ENCODE peak calls at places on chromosomes 7 and 10, in six cellular contexts. T, G, U, A, X and H are unnamed samples.

GRCh38 chr10:2933041-2933440 is 134.3 kb upstream of the PFKP start:
- DNase-seq in T (no peak), G (no peak), U (no peak), A (no peak), X (no peak), H (no peak)

GRCh38 chr7:69476416-69476815 is 121.9 kb upstream of the AUTS2 start:
- DNase-seq in T (no peak), G (no peak), U (no peak), A (peak), X (no peak), H (no peak)

GRCh38 chr7:52719677-52720076 is 315.8 kb upstream of the POM121L12 start:
- DNase-seq in T (no peak), G (no peak), U (no peak), A (no peak), X (no peak), H (no peak)

GRCh38 chr10:114714281-114714741 is 56.2 kb upstream of the ABLIM1 start:
- DNase-seq in T (no peak), G (no peak), U (no peak), A (no peak), X (no peak), H (no peak)

GRCh38 chr10:128047991-128048826 is 78.0 kb downstream of the MKI67 start:
- DNase-seq in T (no peak), G (peak), U (peak), A (no peak), X (no peak), H (peak)

GRCh38 chr10:68171539-68172080 is 60.3 kb downstream of the ATOH7 start:
- DNase-seq in T (no peak), G (no peak), U (no peak), A (no peak), X (no peak), H (no peak)

GRCh38 chr10:43136995-43137700 is 1.1 kb upstream of the CSGALNACT2 start:
- DNase-seq in T (peak), G (peak), U (no peak), A (no peak), X (no peak), H (no peak)

GRCh38 chr10:13348216-13349017 is at the start of gene SEPHS1:
- DNase-seq in T (peak), G (peak), U (peak), A (peak), X (peak), H (peak)

GRCh38 chr7:46603780-46604725 is 683.0 kb upstream of the IGFBP3 start:
- DNase-seq in T (peak), G (peak), U (peak), A (peak), X (no peak), H (peak)

GRCh38 chr10:71810048-71810750 is 36.9 kb upstream of the VSIR start:
- DNase-seq in T (no peak), G (peak), U (peak), A (no peak), X (no peak), H (no peak)

GRCh38 chr10:84593546-84593945 is 265.2 kb downstream of the CCSER2 start:
- DNase-seq in T (no peak), G (peak), U (no peak), A (no peak), X (no peak), H (no peak)

GRCh38 chr7:57362868-57363267 is 87.1 kb upstream of the ZNF716 start:
- DNase-seq in T (no peak), G (no peak), U (no peak), A (no peak), X (no peak), H (no peak)

GRCh38 chr10:102919992-102920736 is 2.1 kb downstream of the CNNM2 start:
- DNase-seq in T (no peak), G (no peak), U (no peak), A (no peak), X (no peak), H (no peak)

GRCh38 chr7:41886906-41887311 is 184.0 kb upstream of the INHBA start:
- DNase-seq in T (peak), G (no peak), U (no peak), A (peak), X (no peak), H (no peak)

GRCh38 chr10:86178401-86179142 is 188.0 kb downstream of the GRID1 start:
- DNase-seq in T (no peak), G (peak), U (peak), A (no peak), X (peak), H (no peak)

GRCh38 chr7:140059288-140060242 is 3.2 kb downstream of the PARP12 start:
- DNase-seq in T (peak), G (no peak), U (peak), A (no peak), X (peak), H (peak)

GRCh38 chr10:95861401-95861800 is 46.4 kb upstream of the CC2D2B start:
- DNase-seq in T (no peak), G (no peak), U (no peak), A (no peak), X (no peak), H (no peak)

GRCh38 chr10:80046629-80047441 is 31.6 kb upstream of the TMEM254 start:
- DNase-seq in T (peak), G (peak), U (peak), A (peak), X (peak), H (peak)

GRCh38 chr10:70232155-70232858 is 922 bp downstream of the PPA1 start:
- DNase-seq in T (peak), G (peak), U (peak), A (peak), X (no peak), H (peak)

GRCh38 chr10:72331575-72332422 is 22.9 kb downstream of the DNAJB12 start:
- DNase-seq in T (peak), G (peak), U (peak), A (no peak), X (peak), H (peak)

GRCh38 chr10:78832281-78832680 is 236.5 kb upstream of the ZMIZ1 start:
- DNase-seq in T (no peak), G (no peak), U (no peak), A (no peak), X (no peak), H (no peak)

GRCh38 chr7:100126239-100126930 is 382 bp upstream of the MBLAC1 start:
- DNase-seq in T (no peak), G (no peak), U (no peak), A (no peak), X (no peak), H (no peak)

GRCh38 chr7:43758861-43759683 is 592 bp downstream of the BLVRA start:
- DNase-seq in T (peak), G (peak), U (peak), A (peak), X (no peak), H (peak)

GRCh38 chr7:82678716-82679115 is 235.1 kb upstream of the CACNA2D1 start:
- DNase-seq in T (no peak), G (no peak), U (peak), A (no peak), X (no peak), H (no peak)

GRCh38 chr10:76034236-76035009 is 603.0 kb downstream of the LRMDA start:
- DNase-seq in T (no peak), G (no peak), U (no peak), A (no peak), X (no peak), H (no peak)

GRCh38 chr10:77577666-77578229 is 59.9 kb downstream of the KCNMA1 start:
- DNase-seq in T (no peak), G (no peak), U (no peak), A (no peak), X (no peak), H (no peak)

GRCh38 chr10:47358457-47358856 is 10.3 kb downstream of the RBP3 start:
- DNase-seq in T (no peak), G (peak), U (no peak), A (no peak), X (no peak), H (no peak)

GRCh38 chr7:7642081-7642480 is 1.5 kb downstream of the UMAD1 start:
- DNase-seq in T (no peak), G (no peak), U (no peak), A (no peak), X (no peak), H (peak)

GRCh38 chr10:11759347-11759746 is 17.2 kb downstream of the ECHDC3 start:
- DNase-seq in T (no peak), G (no peak), U (no peak), A (no peak), X (no peak), H (no peak)

GRCh38 chr10:30553625-30554442 is 75.7 kb downstream of the LYZL2 start:
- DNase-seq in T (peak), G (peak), U (peak), A (peak), X (no peak), H (peak)

GRCh38 chr7:107658467-107658866 is 2.2 kb upstream of the SLC26A4 start:
- DNase-seq in T (no peak), G (no peak), U (no peak), A (no peak), X (no peak), H (no peak)

GRCh38 chr10:124213881-124214523 is 120.6 kb upstream of the CHST15 start:
- DNase-seq in T (no peak), G (no peak), U (no peak), A (no peak), X (no peak), H (no peak)

DNA sequence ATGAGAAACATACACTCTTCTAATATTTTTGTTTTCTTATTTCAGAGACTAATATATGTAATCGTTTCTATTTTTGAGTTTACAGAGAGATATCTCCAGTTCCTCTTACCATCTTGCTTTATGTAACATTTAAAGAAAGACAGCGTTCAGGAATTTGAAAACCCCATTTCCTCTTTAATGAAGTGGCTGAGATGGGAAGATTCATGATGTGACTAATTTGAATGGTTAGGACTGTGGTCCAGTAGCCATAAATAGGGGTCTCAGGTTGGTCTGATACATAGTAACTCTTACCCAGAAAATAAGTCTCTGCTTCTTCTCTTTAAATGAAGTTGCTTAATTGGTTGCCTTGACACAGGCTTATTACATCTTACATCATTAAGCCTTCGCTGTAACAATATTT is 6.9 kb downstream of the KMT2E start:
- DNase-seq in T (no peak), G (no peak), U (peak), A (no peak), X (no peak), H (no peak)
- H3K4me3 ChIP-seq in T (no peak), G (no peak), U (no peak), A (no peak), X (no peak), H (no peak)

GRCh38 chr7:50827281-50827680 is 44.6 kb upstream of the GRB10 start:
- DNase-seq in T (no peak), G (no peak), U (no peak), A (no peak), X (no peak), H (no peak)

GRCh38 chr7:50824882-50825281 is 42.2 kb upstream of the GRB10 start:
- DNase-seq in T (no peak), G (no peak), U (no peak), A (no peak), X (no peak), H (no peak)

GRCh38 chr7:50828801-50829200 is 46.1 kb upstream of the GRB10 start:
- DNase-seq in T (no peak), G (no peak), U (no peak), A (no peak), X (no peak), H (no peak)

GRCh38 chr7:50822716-50823115 is 40.0 kb upstream of the GRB10 start:
- DNase-seq in T (no peak), G (no peak), U (no peak), A (no peak), X (no peak), H (no peak)

DNA sequence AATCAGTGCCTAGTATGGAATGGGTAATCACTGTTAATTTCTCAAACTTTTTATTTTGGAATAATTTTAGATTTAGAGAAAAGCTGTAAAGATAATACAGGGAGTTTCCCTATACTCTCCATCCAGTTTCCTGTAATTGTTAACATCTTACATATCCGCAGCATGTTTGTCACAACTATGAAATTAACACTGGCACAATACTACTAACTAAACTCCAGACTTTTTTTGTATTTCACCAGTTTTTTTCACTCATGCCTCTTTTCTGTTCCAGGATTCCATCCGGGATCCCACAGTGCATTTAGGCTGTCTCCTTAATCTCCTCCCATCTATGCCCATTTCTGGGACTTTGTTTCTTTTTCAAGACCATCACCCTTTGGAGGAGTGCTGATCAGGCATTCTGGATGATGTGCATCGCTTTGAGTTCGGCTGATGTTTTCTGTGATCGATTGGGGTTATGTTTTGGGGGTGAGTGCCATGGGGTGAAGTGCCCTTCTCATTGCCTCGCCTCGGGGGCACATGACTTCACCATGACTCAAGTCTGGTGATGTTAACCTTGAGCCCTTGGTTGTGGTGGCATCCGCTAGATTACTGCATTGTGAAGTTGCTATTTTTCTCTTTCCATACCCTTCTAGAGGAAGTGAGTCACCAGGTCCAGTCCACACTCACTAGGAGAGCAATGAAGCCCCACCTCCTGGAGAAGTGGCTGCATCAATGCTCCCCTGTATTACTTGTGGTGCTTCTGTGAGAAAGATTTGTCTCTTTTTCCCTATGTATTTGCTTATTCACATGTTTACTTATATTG is 43.9 kb upstream of the GRB10 start:
- DNase-seq in T (no peak), G (no peak), U (peak), A (no peak), X (peak), H (no peak)
- TF ChIP-seq POLR2A in T (no peak), G (no peak), U (no peak), A (no peak), X (no peak), H (no peak)

DNA sequence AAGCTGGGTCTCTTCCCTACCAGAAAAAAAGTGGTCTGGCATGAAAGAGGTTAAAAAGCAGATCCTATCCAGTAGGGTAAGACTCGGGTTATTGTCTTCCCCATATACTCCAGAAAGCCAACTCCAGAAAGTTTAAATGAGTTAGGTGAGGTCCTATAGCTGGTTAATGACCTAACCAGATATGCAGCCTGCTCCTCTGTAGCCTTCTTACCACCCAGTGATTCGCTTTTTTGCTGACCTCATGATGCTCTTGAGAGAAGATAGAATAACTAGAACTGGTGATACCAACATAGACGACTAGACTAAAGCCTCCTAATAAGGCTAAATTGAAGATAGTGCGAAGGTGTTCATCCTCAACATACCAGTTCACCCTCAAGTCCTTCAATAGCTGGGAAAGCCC is 675 bp upstream of the GIMAP1 start:
- DNase-seq in T (no peak), G (no peak), U (no peak), A (no peak), X (no peak), H (no peak)
- H3K4me3 ChIP-seq in T (no peak), G (peak), U (no peak), A (peak), X (no peak), H (no peak)

DNA sequence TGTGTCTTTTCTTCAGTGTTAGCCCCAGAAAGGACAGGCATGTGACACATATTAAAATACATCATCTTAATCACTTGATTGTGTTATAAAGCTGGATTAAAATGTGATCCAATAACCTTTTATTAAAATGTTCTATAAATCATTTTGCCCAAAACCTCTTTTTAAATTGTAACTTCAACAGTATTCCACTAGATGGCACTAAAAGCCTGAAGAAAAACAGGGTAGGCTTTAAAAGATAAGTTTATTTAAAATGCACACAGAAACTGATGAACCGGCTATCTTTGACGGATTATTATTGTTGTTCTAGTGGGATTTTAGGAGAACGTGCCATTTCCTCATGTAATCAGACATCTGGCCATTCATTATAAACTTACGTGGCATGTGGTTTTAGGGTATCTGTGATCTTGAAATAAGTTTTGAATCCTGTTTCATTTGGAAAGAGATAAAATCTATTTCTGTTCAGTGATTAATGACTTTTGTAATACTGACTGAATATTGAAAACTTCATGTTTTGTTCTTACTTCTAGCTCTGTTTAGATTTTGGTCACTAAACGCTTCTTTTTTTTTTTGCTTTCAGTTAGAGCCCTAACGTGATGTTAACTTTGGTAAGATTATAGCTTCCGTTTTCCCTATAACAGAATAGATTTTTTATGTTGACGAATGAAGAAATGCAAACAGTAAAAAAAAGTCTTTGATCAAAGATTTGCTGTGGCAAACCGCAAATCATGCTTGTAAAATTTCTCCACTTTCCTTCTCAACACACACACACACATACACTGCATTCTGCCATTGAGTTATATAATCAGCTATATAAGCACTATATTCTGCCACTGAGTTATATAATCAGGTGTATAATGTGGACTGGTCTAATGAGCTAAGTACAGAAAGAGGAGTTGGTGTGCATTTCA is 13.6 kb downstream of the VPS50 start:
- DNase-seq in T (no peak), G (no peak), U (peak), A (no peak), X (no peak), H (no peak)
- TF ChIP-seq POLR2A in T (no peak), G (no peak), U (no peak), A (no peak), X (no peak), H (no peak)

DNA sequence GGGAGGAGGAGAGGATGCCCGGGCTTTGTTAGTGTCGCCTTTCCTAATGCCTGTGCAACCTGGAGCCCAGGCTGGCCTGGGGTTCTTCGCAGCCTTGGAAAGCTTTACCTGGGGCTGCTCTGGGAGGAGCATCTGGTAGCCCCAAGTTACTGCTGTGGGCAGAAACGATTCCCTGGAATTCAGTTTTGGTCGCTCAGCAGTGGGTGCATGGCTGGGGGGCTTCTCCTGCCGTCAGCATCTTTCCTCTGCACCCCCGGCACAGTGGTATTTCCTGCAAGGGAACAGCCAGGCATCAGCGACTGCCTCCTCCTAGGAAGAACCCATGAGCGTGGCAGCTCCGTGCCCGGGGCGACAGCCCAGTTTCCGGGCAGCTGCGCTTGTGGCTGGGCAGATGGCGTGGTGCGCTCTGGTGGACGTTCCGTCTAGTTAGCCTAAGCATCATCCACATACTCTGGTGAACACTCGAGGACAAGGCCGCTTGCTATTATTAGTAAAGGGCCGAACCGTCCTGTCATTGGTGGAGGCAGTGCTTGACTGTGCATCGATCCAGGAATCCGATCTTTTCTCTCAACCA is 107.0 kb upstream of the BTBD16 start:
- DNase-seq in T (no peak), G (no peak), U (no peak), A (no peak), X (no peak), H (no peak)
- H3K4me3 ChIP-seq in T (peak), G (peak), U (no peak), A (peak), X (no peak), H (no peak)

DNA sequence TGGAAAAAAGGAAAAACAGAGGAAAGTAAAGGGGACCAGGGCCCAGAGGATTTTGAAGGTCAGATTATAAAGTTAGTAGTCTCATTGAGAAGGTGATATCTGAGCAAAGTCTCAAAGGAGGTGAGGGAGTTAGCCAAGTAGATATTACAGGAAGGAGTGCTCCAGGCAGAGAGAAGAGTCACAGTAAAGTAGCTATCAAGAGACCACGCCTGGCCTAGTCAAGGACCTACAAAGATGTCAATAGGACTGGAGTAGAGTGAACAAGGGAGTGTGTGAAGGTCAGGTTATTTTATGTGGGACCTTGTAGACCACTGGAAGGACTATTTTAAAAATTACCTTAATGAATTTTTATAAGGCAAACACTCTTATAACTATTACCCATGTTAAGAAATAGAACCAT is 64.8 kb downstream of the TPST1 start:
- DNase-seq in T (no peak), G (no peak), U (no peak), A (no peak), X (no peak), H (no peak)
- TF ChIP-seq POLR2A in T (no peak), G (no peak), U (no peak), A (no peak), X (no peak), H (no peak)